ENCODE peak calls at places on chromosomes 16 and 17, in ten cellular contexts. One of them, this sample, is unnamed.

GRCh38 chr16:85090166-85090565 is 22.1 kb downstream of the CIBAR2 start:
- DNase-seq in cardiac muscle cell: no peak
- DNase-seq in PC-3: no peak
- DNase-seq in heart left ventricle: peak; percentile 33
- DNase-seq in tibial artery: no peak
- DNase-seq in stomach: no peak
- DNase-seq in mammary epithelial cell: peak; percentile 26
- DNase-seq in AG04450: no peak
- DNase-seq in neural progenitor cell: no peak
- DNase-seq in ascending aorta: no peak
- DNase-seq in this sample: no peak

GRCh38 chr17:35713069-35713728 is 18.2 kb upstream of the RASL10B start:
- DNase-seq in heart left ventricle: no peak
- DNase-seq in neural progenitor cell: no peak
- DNase-seq in AG04450: peak; percentile 53
- DNase-seq in tibial artery: peak; percentile 48
- DNase-seq in mammary epithelial cell: no peak
- DNase-seq in cardiac muscle cell: peak; percentile 86
- DNase-seq in stomach: no peak
- DNase-seq in ascending aorta: peak; percentile 37
- DNase-seq in PC-3: no peak
- DNase-seq in this sample: no peak

GRCh38 chr17:63919311-63919723 is 678 bp upstream of the GH1 start:
- DNase-seq in mammary epithelial cell: peak; percentile 38
- DNase-seq in cardiac muscle cell: peak; percentile 61
- DNase-seq in AG04450: peak; percentile 15
- DNase-seq in neural progenitor cell: peak; percentile 75
- DNase-seq in PC-3: peak; percentile 76
- DNase-seq in tibial artery: peak; percentile 54
- DNase-seq in ascending aorta: no peak
- DNase-seq in heart left ventricle: no peak
- DNase-seq in stomach: peak; percentile 63
- DNase-seq in this sample: peak; percentile 34

GRCh38 chr17:43200127-43200526 is 11.5 kb upstream of the TMEM106A start:
- DNase-seq in tibial artery: no peak
- DNase-seq in neural progenitor cell: no peak
- DNase-seq in AG04450: no peak
- DNase-seq in heart left ventricle: no peak
- DNase-seq in PC-3: no peak
- DNase-seq in mammary epithelial cell: no peak
- DNase-seq in ascending aorta: no peak
- DNase-seq in cardiac muscle cell: no peak
- DNase-seq in stomach: no peak
- DNase-seq in this sample: no peak

GRCh38 chr17:42122371-42123303 is at the start of gene HSPB9:
- DNase-seq in ascending aorta: no peak
- DNase-seq in mammary epithelial cell: no peak
- DNase-seq in tibial artery: no peak
- DNase-seq in AG04450: no peak
- DNase-seq in heart left ventricle: peak; percentile 77
- DNase-seq in PC-3: no peak
- DNase-seq in stomach: peak; percentile 85
- DNase-seq in cardiac muscle cell: peak; percentile 61
- DNase-seq in neural progenitor cell: peak; percentile 86
- DNase-seq in this sample: no peak

GRCh38 chr17:8475820-8476219 is 40.1 kb downstream of the NDEL1 start:
- DNase-seq in stomach: no peak
- DNase-seq in mammary epithelial cell: no peak
- DNase-seq in neural progenitor cell: no peak
- DNase-seq in cardiac muscle cell: no peak
- DNase-seq in ascending aorta: no peak
- DNase-seq in AG04450: no peak
- DNase-seq in tibial artery: no peak
- DNase-seq in PC-3: no peak
- DNase-seq in heart left ventricle: no peak
- DNase-seq in this sample: no peak

GRCh38 chr17:10033982-10034381 is 128.9 kb upstream of the RCVRN start:
- DNase-seq in AG04450: no peak
- DNase-seq in neural progenitor cell: no peak
- DNase-seq in stomach: no peak
- DNase-seq in tibial artery: peak; percentile 60
- DNase-seq in heart left ventricle: no peak
- DNase-seq in PC-3: no peak
- DNase-seq in cardiac muscle cell: no peak
- DNase-seq in ascending aorta: no peak
- DNase-seq in mammary epithelial cell: no peak
- DNase-seq in this sample: no peak

GRCh38 chr16:66366433-66367299 is at the start of gene CDH5:
- DNase-seq in stomach: no peak
- DNase-seq in PC-3: no peak
- DNase-seq in cardiac muscle cell: no peak
- DNase-seq in mammary epithelial cell: no peak
- DNase-seq in ascending aorta: no peak
- DNase-seq in tibial artery: peak; percentile 84
- DNase-seq in neural progenitor cell: no peak
- DNase-seq in AG04450: no peak
- DNase-seq in heart left ventricle: peak; percentile 89
- DNase-seq in this sample: no peak

GRCh38 chr17:63035695-63036094 is 69.7 kb downstream of the TANC2 start:
- DNase-seq in AG04450: no peak
- DNase-seq in neural progenitor cell: no peak
- DNase-seq in cardiac muscle cell: no peak
- DNase-seq in mammary epithelial cell: no peak
- DNase-seq in ascending aorta: no peak
- DNase-seq in tibial artery: no peak
- DNase-seq in stomach: no peak
- DNase-seq in heart left ventricle: no peak
- DNase-seq in PC-3: no peak
- DNase-seq in this sample: no peak

GRCh38 chr17:31538080-31538762 is 146.7 kb downstream of the RAB11FIP4 start:
- DNase-seq in mammary epithelial cell: no peak
- DNase-seq in ascending aorta: no peak
- DNase-seq in cardiac muscle cell: no peak
- DNase-seq in neural progenitor cell: no peak
- DNase-seq in PC-3: no peak
- DNase-seq in heart left ventricle: no peak
- DNase-seq in stomach: no peak
- DNase-seq in tibial artery: no peak
- DNase-seq in AG04450: no peak
- DNase-seq in this sample: no peak

GRCh38 chr16:77833906-77834599 is 45.7 kb downstream of the VAT1L start:
- DNase-seq in mammary epithelial cell: peak; percentile 84
- DNase-seq in ascending aorta: no peak
- DNase-seq in stomach: no peak
- DNase-seq in tibial artery: no peak
- DNase-seq in PC-3: no peak
- DNase-seq in cardiac muscle cell: no peak
- DNase-seq in AG04450: peak; percentile 54
- DNase-seq in heart left ventricle: no peak
- DNase-seq in neural progenitor cell: peak; percentile 65
- DNase-seq in this sample: peak; percentile 61

GRCh38 chr17:1762906-1763829 is 1.3 kb downstream of the SERPINF1 start:
- DNase-seq in mammary epithelial cell: no peak
- DNase-seq in heart left ventricle: no peak
- DNase-seq in tibial artery: peak; percentile 78
- DNase-seq in AG04450: peak; percentile 43
- DNase-seq in stomach: no peak
- DNase-seq in PC-3: no peak
- DNase-seq in cardiac muscle cell: no peak
- DNase-seq in ascending aorta: no peak
- DNase-seq in neural progenitor cell: peak; percentile 72
- DNase-seq in this sample: peak; percentile 39

DNA sequence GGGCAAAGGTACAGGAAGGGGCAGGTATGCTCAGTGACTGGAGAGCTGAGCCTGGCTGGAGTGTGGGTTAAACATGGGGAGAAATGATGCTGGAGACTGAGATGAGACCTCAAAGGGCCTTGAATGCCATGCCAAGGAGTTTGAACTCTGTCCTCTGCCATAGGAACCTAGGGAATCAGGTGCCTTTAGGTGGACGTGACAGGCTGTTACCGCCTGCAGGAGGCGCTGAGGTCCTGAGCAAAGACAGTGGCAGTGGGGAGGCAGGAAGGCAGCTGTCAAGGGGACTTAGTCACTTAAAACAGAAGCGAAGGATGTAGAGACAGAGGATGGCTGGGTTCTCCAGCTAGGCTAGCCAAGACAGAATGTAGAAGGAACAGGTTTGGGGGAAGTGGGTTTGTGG is 9.1 kb downstream of the PSMB3 start:
- DNase-seq in PC-3: peak; percentile 34
- DNase-seq in neural progenitor cell: peak; percentile 71
- DNase-seq in ascending aorta: no peak
- DNase-seq in AG04450: no peak
- DNase-seq in mammary epithelial cell: peak; percentile 7
- DNase-seq in heart left ventricle: no peak
- DNase-seq in tibial artery: no peak
- DNase-seq in cardiac muscle cell: peak; percentile 35
- DNase-seq in stomach: no peak
- DNase-seq in this sample: no peak
- TF ChIP-seq CTCF in PC-3: peak; percentile 58
- TF ChIP-seq CTCF in neural progenitor cell: peak; percentile 67
- TF ChIP-seq CTCF in ascending aorta: peak; percentile 9
- TF ChIP-seq CTCF in AG04450: peak; percentile 41
- TF ChIP-seq CTCF in mammary epithelial cell: peak; percentile 37
- TF ChIP-seq CTCF in heart left ventricle: no peak
- TF ChIP-seq CTCF in tibial artery: no peak
- TF ChIP-seq CTCF in cardiac muscle cell: peak; percentile 36
- TF ChIP-seq CTCF in stomach: no peak
- TF ChIP-seq CTCF in this sample: peak; percentile 63

DNA sequence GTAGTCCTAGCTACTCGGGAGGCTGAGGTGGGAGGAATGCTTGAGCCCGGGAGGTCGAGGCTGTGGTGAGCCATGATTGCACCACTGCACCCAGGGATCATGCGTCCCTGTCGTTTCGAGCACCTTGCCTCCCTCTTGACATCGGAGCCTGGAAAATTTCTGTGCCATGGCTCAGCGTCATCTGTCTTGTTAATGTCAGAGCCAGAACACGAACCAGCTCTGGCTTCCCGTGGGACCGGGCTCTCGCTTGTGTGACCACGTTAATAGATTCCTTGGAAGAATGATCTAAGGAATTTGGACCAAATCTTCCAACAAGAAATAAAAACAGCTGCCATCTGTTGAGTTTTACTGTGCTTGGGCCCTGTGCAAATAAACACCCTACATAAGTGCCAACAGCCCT is 117.7 kb downstream of the ABCC1 start:
- DNase-seq in mammary epithelial cell: no peak
- DNase-seq in PC-3: no peak
- DNase-seq in AG04450: no peak
- DNase-seq in neural progenitor cell: no peak
- DNase-seq in cardiac muscle cell: no peak
- DNase-seq in heart left ventricle: no peak
- DNase-seq in tibial artery: peak; percentile 59
- DNase-seq in stomach: no peak
- DNase-seq in ascending aorta: no peak
- DNase-seq in this sample: no peak
- H3K27ac ChIP-seq in mammary epithelial cell: no peak overlapping the region
- H3K27ac ChIP-seq in PC-3: no peak overlapping the region
- H3K27ac ChIP-seq in AG04450: peak overlapping the region; percentile 52
- H3K27ac ChIP-seq in neural progenitor cell: no peak overlapping the region
- H3K27ac ChIP-seq in cardiac muscle cell: no peak overlapping the region
- H3K27ac ChIP-seq in heart left ventricle: no peak overlapping the region
- H3K27ac ChIP-seq in tibial artery: peak overlapping the region; percentile 63
- H3K27ac ChIP-seq in stomach: no peak overlapping the region
- H3K27ac ChIP-seq in ascending aorta: peak overlapping the region; percentile 80
- H3K27ac ChIP-seq in this sample: no peak overlapping the region

DNA sequence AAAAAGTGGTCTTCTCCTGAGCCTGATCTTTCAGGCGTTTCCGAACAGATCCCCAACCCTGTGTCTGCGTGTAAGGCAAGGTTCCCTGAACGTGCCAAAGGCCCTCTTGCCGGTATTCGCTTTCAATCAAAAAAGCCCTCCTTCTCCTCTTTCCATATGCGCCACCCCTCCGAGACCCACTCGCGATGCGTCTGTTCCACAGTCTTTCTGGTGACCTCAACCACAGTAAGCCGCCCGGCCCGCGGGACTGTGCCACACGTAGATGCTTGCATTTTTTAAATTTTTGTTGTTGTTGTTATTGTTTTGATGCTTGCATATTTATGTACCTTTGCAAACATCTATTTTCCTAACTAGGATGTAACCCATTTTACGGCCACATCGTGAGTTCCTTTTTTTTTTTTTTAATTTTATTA is 607 bp upstream of the PRPSAP1 start:
- DNase-seq in mammary epithelial cell: no peak
- DNase-seq in heart left ventricle: no peak
- DNase-seq in PC-3: no peak
- DNase-seq in tibial artery: no peak
- DNase-seq in AG04450: no peak
- DNase-seq in ascending aorta: no peak
- DNase-seq in neural progenitor cell: no peak
- DNase-seq in cardiac muscle cell: no peak
- DNase-seq in stomach: no peak
- DNase-seq in this sample: no peak
- TF ChIP-seq CTCF in mammary epithelial cell: no peak
- TF ChIP-seq CTCF in heart left ventricle: no peak
- TF ChIP-seq CTCF in PC-3: no peak
- TF ChIP-seq CTCF in tibial artery: no peak
- TF ChIP-seq CTCF in AG04450: no peak
- TF ChIP-seq CTCF in ascending aorta: no peak
- TF ChIP-seq CTCF in neural progenitor cell: no peak
- TF ChIP-seq CTCF in cardiac muscle cell: no peak
- TF ChIP-seq CTCF in stomach: no peak
- TF ChIP-seq CTCF in this sample: no peak

DNA sequence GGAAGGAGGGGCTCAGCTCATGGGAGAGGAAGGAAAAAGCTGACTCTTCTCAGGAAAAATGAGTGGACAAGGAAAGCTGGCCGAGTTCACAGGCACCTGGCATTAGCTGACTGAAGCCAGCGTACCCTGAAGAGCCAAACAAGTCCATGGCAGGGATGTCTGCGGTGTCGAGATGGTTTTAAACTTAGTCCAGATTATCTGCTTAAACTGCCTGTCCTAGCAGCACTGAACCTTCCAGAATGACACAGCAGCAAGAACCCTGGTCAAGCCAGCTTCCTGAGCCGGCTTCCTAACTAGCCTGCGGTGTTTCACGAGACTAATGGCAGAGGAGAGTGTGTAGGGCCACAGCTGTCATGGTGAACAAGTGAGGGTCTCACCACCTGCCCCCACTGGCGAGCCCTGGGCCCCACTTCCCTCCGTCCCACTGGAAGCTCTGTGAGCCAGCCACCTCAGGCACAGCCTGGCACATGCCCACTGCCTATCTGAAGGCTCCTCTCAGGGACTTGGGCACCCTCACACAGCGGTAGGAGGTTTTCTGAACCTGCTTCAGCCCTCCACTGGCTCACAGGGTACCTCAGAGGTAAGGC is 28.8 kb upstream of the MTSS2 start:
- DNase-seq in PC-3: no peak
- DNase-seq in AG04450: no peak
- DNase-seq in heart left ventricle: no peak
- DNase-seq in mammary epithelial cell: no peak
- DNase-seq in stomach: no peak
- DNase-seq in ascending aorta: no peak
- DNase-seq in tibial artery: no peak
- DNase-seq in neural progenitor cell: no peak
- DNase-seq in cardiac muscle cell: no peak
- DNase-seq in this sample: no peak
- H3K27ac ChIP-seq in PC-3: peak overlapping the region; percentile 92
- H3K27ac ChIP-seq in AG04450: peak overlapping the region; percentile 98
- H3K27ac ChIP-seq in heart left ventricle: peak overlapping the region; percentile 67
- H3K27ac ChIP-seq in mammary epithelial cell: peak overlapping the region; percentile 54
- H3K27ac ChIP-seq in stomach: peak overlapping the region; percentile 7
- H3K27ac ChIP-seq in ascending aorta: peak overlapping the region; percentile 91
- H3K27ac ChIP-seq in tibial artery: peak overlapping the region; percentile 91
- H3K27ac ChIP-seq in neural progenitor cell: no peak overlapping the region
- H3K27ac ChIP-seq in cardiac muscle cell: peak overlapping the region; percentile 87
- H3K27ac ChIP-seq in this sample: peak overlapping the region; percentile 46